ENCODE peak calls at places on chromosomes 4 and X, in five cellular contexts. K is neural progenitor cell, Z is tibial nerve, L is fibroblast of the aortic adventitia, F is IMR-90. E is an unnamed sample.

GRCh38 chrX:27918799-27919198 is 62.5 kb downstream of the DCAF8L1 start:
- DNase-seq in K (peak; percentile 11), Z (no peak), L (peak; percentile 2), F (peak; percentile 4), E (no peak)

GRCh38 chr4:40923326-40924095 is 173.8 kb downstream of the NSUN7 start:
- DNase-seq in K (no peak), Z (no peak), L (no peak), F (no peak), E (no peak)

GRCh38 chr4:140004580-140005314 is 149.2 kb downstream of the MAML3 start:
- DNase-seq in K (peak; percentile 92), Z (no peak), L (peak; percentile 46), F (peak; percentile 51), E (peak; percentile 86)

GRCh38 chr4:85402371-85402770 is 72.6 kb upstream of the ARHGAP24 start:
- DNase-seq in K (no peak), Z (no peak), L (peak; percentile 97), F (peak; percentile 4), E (peak; percentile 95)

GRCh38 chrX:109270580-109271484 is 211.1 kb downstream of the GUCY2F start:
- DNase-seq in K (no peak), Z (no peak), L (peak; percentile 12), F (no peak), E (peak; percentile 12)

GRCh38 chrX:15382809-15383208 is 1.4 kb downstream of the VEGFD start:
- DNase-seq in K (peak; percentile 29), Z (no peak), L (no peak), F (no peak), E (no peak)

GRCh38 chrX:21840199-21840557 is 761 bp downstream of the MBTPS2 start:
- DNase-seq in K (no peak), Z (no peak), L (peak; percentile 23), F (peak; percentile 5), E (peak; percentile 26)

GRCh38 chr4:136768925-136769275 is 763.4 kb downstream of the PCDH18 start:
- DNase-seq in K (peak; percentile 29), Z (no peak), L (no peak), F (no peak), E (no peak)

GRCh38 chr4:70902577-70903281 is 560 bp downstream of the MOB1B start:
- DNase-seq in K (no peak), Z (peak; percentile 19), L (peak; percentile 30), F (peak; percentile 21), E (peak; percentile 71)
- H3K4me3 ChIP-seq in K (peak overlapping the region; percentile 89), Z (peak overlapping the region; percentile 97), L (peak overlapping the region; percentile 83), F (peak overlapping the region; percentile 83), E (peak overlapping the region; percentile 89)

GRCh38 chr4:55725057-55725456 is 89.0 kb upstream of the NMU start:
- DNase-seq in K (no peak), Z (no peak), L (no peak), F (no peak), E (no peak)

GRCh38 chr4:55722132-55722531 is 86.0 kb upstream of the NMU start:
- DNase-seq in K (no peak), Z (no peak), L (no peak), F (no peak), E (no peak)

GRCh38 chr4:55723403-55723802 is 87.3 kb upstream of the NMU start:
- DNase-seq in K (no peak), Z (no peak), L (no peak), F (no peak), E (no peak)

DNA sequence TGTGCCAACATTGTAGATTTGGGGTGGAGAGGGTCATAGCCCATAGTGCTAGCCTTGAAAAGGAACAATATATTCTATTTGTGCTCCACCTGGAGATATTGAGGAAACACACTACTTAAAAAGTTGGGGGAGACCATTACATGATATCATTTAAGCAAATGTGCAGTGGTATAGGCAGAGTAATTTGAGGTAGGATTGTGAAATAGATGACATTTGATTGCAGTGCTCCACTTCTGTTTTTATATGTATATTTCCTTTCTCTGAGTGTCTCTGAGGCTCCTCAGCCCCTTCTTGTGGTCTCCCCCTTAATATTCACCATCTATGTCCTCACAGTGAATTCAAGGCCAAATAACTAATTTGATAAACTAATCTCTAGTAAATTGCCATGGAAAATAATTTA is 85.6 kb upstream of the NMU start:
- DNase-seq in K (no peak), Z (no peak), L (no peak), F (no peak), E (no peak)
- H3K4me3 ChIP-seq in K (no peak overlapping the region), Z (no peak overlapping the region), L (no peak overlapping the region), F (no peak overlapping the region), E (no peak overlapping the region)

GRCh38 chr4:18923496-18924161 is 902.1 kb upstream of the LCORL start:
- DNase-seq in K (no peak), Z (no peak), L (no peak), F (no peak), E (no peak)
- H3K4me3 ChIP-seq in K (no peak overlapping the region), Z (no peak overlapping the region), L (no peak overlapping the region), F (no peak overlapping the region), E (no peak overlapping the region)

DNA sequence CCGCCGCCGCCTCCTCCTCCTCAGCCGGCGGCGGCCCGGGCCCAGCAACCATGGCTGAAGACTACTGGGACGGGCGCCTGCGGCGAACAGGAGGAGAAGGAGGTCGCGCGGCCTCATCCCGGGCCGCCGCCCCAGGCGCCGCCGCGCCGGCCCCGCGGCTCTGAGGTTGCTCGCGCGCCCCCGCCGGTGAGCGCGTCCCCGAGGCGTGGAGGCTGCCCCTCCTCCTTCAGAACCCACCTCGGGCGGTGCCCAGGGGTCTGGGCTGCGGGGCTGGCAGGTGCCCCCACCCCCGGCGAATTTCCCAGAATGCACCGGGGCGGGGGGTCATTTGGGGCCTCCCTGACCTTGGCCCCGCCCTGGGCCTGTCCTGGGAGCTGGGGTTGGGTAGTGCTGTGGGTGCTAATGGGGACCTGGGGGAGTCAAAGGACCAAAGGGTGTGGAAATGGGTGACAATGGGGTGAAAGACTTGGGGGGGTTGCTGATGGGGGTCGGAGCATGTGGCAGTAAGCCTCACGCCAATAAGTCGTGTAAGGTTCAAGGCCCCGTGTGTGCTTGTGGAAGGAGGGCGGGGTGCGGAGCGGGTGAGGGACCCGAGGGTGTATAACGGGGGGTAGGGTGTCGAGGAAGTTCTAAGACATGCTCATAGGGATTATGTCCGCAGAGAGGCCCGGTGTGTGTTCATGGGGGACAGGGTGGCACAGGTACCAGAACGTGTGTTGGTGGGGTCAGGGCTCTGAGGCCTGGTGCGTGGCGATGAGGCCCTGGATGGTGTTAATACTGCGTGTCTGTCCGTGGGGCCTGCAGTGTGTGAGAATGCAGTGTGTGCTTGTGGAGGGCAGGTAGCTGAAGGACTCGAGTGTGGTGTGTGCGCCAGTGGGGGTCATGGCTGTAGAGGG is 687 bp downstream of the CDK16 start:
- DNase-seq in K (peak; percentile 72), Z (no peak), L (no peak), F (no peak), E (peak; percentile 47)
- H3K4me3 ChIP-seq in K (peak overlapping the region; percentile 60), Z (peak overlapping the region; percentile 52), L (peak overlapping the region; percentile 76), F (peak overlapping the region; percentile 54), E (peak overlapping the region; percentile 85)

DNA sequence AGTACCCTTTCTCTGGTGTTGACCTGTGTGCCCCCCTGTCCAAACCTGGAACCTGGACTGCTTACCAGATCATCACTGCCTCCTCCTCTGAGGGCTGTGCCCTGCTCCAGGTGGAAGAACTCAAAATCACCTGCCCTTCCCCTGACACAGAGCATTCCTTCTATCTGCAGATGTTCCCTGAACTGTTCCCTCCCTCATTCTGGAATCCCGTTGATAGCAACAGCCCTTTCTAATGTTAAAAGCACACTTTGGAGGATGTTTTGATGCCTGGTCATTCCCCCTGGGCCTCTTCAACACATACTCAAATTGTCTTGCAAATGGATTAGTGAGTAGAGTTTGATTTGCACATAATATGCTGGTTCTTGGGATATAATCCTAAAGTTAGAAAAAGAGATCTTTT is 225.8 kb downstream of the FGF13 start:
- DNase-seq in K (no peak), Z (no peak), L (no peak), F (no peak), E (no peak)
- H3K4me3 ChIP-seq in K (no peak overlapping the region), Z (no peak overlapping the region), L (no peak overlapping the region), F (no peak overlapping the region), E (no peak overlapping the region)

DNA sequence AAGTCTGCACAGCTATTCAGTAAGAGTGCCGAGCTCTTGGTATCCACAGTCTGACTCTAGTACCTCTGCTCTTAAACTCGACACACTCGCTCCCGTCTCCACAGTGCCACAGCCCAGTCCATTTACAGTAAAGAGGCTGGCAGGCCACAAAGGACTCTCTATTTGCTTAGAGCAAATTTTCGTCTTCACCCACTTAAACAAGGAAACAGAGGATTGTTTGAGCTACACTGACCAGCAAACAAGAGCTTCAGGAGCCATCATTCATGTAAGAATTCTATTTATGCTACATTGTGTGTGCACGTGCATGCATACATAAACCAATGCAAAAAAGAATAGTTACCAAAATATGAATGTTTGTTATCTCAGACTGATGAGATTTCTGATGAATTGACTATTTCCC is 290.2 kb downstream of the USP46 start:
- DNase-seq in K (no peak), Z (no peak), L (no peak), F (no peak), E (no peak)
- H3K4me3 ChIP-seq in K (no peak overlapping the region), Z (no peak overlapping the region), L (no peak overlapping the region), F (no peak overlapping the region), E (no peak overlapping the region)